ENCODE peak calls at places on chromosomes 7 and 10, in nine cellular contexts. One of them, this sample, is unnamed.

GRCh38 chr10:70560511-70560931 is 42.0 kb downstream of the PRF1 start:
- DNase-seq in HCT116: no peak
- DNase-seq in fibroblast of lung: no peak
- DNase-seq in PC-3: no peak
- DNase-seq in brain microvascular endothelial cell: no peak
- DNase-seq in cardiac fibroblast: no peak
- DNase-seq in kidney epithelial cell: no peak
- DNase-seq in epithelial cell of esophagus: no peak
- DNase-seq in lung: no peak
- DNase-seq in this sample: no peak

GRCh38 chr7:42237162-42237821 is at the start of gene GLI3:
- DNase-seq in HCT116: no peak
- DNase-seq in fibroblast of lung: peak; percentile 96
- DNase-seq in PC-3: peak; percentile 88
- DNase-seq in brain microvascular endothelial cell: peak; percentile 87
- DNase-seq in cardiac fibroblast: peak; percentile 96
- DNase-seq in kidney epithelial cell: peak; percentile 56
- DNase-seq in epithelial cell of esophagus: peak; percentile 93
- DNase-seq in lung: peak; percentile 80
- DNase-seq in this sample: peak; percentile 95

GRCh38 chr10:48480397-48481374 is 124.2 kb downstream of the ARHGAP22 start:
- DNase-seq in HCT116: no peak
- DNase-seq in fibroblast of lung: peak; percentile 15
- DNase-seq in PC-3: no peak
- DNase-seq in brain microvascular endothelial cell: no peak
- DNase-seq in cardiac fibroblast: peak; percentile 29
- DNase-seq in kidney epithelial cell: no peak
- DNase-seq in epithelial cell of esophagus: no peak
- DNase-seq in lung: no peak
- DNase-seq in this sample: no peak

GRCh38 chr10:78458983-78459638 is 425.4 kb downstream of the RPS24 start:
- DNase-seq in HCT116: no peak
- DNase-seq in fibroblast of lung: peak; percentile 52
- DNase-seq in PC-3: peak; percentile 100
- DNase-seq in brain microvascular endothelial cell: peak; percentile 78
- DNase-seq in cardiac fibroblast: peak; percentile 73
- DNase-seq in kidney epithelial cell: peak; percentile 57
- DNase-seq in epithelial cell of esophagus: peak; percentile 38
- DNase-seq in lung: no peak
- DNase-seq in this sample: peak; percentile 16

GRCh38 chr7:75967573-75967997 is 26.8 kb downstream of the TMEM120A start:
- DNase-seq in HCT116: no peak
- DNase-seq in fibroblast of lung: peak; percentile 66
- DNase-seq in PC-3: no peak
- DNase-seq in brain microvascular endothelial cell: no peak
- DNase-seq in cardiac fibroblast: peak; percentile 32
- DNase-seq in kidney epithelial cell: no peak
- DNase-seq in epithelial cell of esophagus: no peak
- DNase-seq in lung: no peak
- DNase-seq in this sample: no peak

GRCh38 chr10:492896-493295 is 196.6 kb downstream of the DIP2C start:
- DNase-seq in HCT116: no peak
- DNase-seq in fibroblast of lung: no peak
- DNase-seq in PC-3: no peak
- DNase-seq in brain microvascular endothelial cell: no peak
- DNase-seq in cardiac fibroblast: no peak
- DNase-seq in kidney epithelial cell: no peak
- DNase-seq in epithelial cell of esophagus: no peak
- DNase-seq in lung: no peak
- DNase-seq in this sample: no peak

GRCh38 chr7:19572566-19572965 is 136.3 kb downstream of the POLR1F start:
- DNase-seq in HCT116: no peak
- DNase-seq in fibroblast of lung: no peak
- DNase-seq in PC-3: no peak
- DNase-seq in brain microvascular endothelial cell: peak; percentile 62
- DNase-seq in cardiac fibroblast: peak; percentile 65
- DNase-seq in kidney epithelial cell: no peak
- DNase-seq in epithelial cell of esophagus: no peak
- DNase-seq in lung: no peak
- DNase-seq in this sample: no peak

GRCh38 chr7:41873781-41874180 is 170.9 kb upstream of the INHBA start:
- DNase-seq in HCT116: no peak
- DNase-seq in fibroblast of lung: no peak
- DNase-seq in PC-3: no peak
- DNase-seq in brain microvascular endothelial cell: no peak
- DNase-seq in cardiac fibroblast: no peak
- DNase-seq in kidney epithelial cell: no peak
- DNase-seq in epithelial cell of esophagus: no peak
- DNase-seq in lung: no peak
- DNase-seq in this sample: no peak

GRCh38 chr10:15311885-15312280 is 59.2 kb downstream of the FAM171A1 start:
- DNase-seq in HCT116: no peak
- DNase-seq in fibroblast of lung: no peak
- DNase-seq in PC-3: no peak
- DNase-seq in brain microvascular endothelial cell: no peak
- DNase-seq in cardiac fibroblast: no peak
- DNase-seq in kidney epithelial cell: no peak
- DNase-seq in epithelial cell of esophagus: no peak
- DNase-seq in lung: no peak
- DNase-seq in this sample: no peak

GRCh38 chr7:1193593-1194424 is 33.8 kb upstream of the ZFAND2A start:
- DNase-seq in HCT116: peak; percentile 40
- DNase-seq in fibroblast of lung: peak; percentile 41
- DNase-seq in PC-3: peak; percentile 77
- DNase-seq in brain microvascular endothelial cell: no peak
- DNase-seq in cardiac fibroblast: peak; percentile 61
- DNase-seq in kidney epithelial cell: no peak
- DNase-seq in epithelial cell of esophagus: peak; percentile 61
- DNase-seq in lung: no peak
- DNase-seq in this sample: peak; percentile 67

GRCh38 chr7:111159426-111159825 is 68.5 kb downstream of the LRRN3 start:
- DNase-seq in HCT116: no peak
- DNase-seq in fibroblast of lung: peak; percentile 22
- DNase-seq in PC-3: peak; percentile 17
- DNase-seq in brain microvascular endothelial cell: no peak
- DNase-seq in cardiac fibroblast: no peak
- DNase-seq in kidney epithelial cell: peak; percentile 7
- DNase-seq in epithelial cell of esophagus: peak; percentile 48
- DNase-seq in lung: no peak
- DNase-seq in this sample: peak; percentile 36

GRCh38 chr7:5620459-5620881 is 161.0 kb downstream of the RNF216 start:
- DNase-seq in HCT116: no peak
- DNase-seq in fibroblast of lung: no peak
- DNase-seq in PC-3: no peak
- DNase-seq in brain microvascular endothelial cell: no peak
- DNase-seq in cardiac fibroblast: no peak
- DNase-seq in kidney epithelial cell: no peak
- DNase-seq in epithelial cell of esophagus: no peak
- DNase-seq in lung: no peak
- DNase-seq in this sample: no peak

GRCh38 chr7:115477193-115477651 is 553.3 kb downstream of the TFEC start:
- DNase-seq in HCT116: no peak
- DNase-seq in fibroblast of lung: peak; percentile 38
- DNase-seq in PC-3: no peak
- DNase-seq in brain microvascular endothelial cell: no peak
- DNase-seq in cardiac fibroblast: peak; percentile 24
- DNase-seq in kidney epithelial cell: no peak
- DNase-seq in epithelial cell of esophagus: peak; percentile 4
- DNase-seq in lung: no peak
- DNase-seq in this sample: no peak

GRCh38 chr7:96221888-96222287 is 100.0 kb downstream of the SLC25A13 start:
- DNase-seq in HCT116: no peak
- DNase-seq in fibroblast of lung: no peak
- DNase-seq in PC-3: no peak
- DNase-seq in brain microvascular endothelial cell: no peak
- DNase-seq in cardiac fibroblast: no peak
- DNase-seq in kidney epithelial cell: no peak
- DNase-seq in epithelial cell of esophagus: no peak
- DNase-seq in lung: no peak
- DNase-seq in this sample: no peak

DNA sequence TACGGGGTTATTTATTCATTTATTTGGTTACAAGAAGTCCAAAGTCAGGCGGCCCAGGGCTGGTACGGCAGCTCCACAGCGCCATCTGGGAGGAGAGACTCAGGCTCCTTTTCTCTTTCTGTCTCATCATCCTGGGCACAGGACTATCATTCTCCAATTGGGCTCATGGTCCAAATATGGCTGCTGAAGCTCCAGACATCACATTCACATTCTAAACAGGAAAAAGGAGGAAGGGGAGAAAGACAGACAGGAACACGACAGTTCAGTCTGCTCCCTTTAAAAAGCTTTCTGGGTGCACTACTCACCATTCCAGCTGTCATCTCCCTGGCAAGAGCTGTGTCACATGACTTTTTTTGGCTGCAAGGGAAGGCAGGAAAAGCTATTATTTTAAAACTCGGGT is 74.4 kb upstream of the PDZD8 start:
- DNase-seq in HCT116: peak; percentile 44
- DNase-seq in fibroblast of lung: no peak
- DNase-seq in PC-3: peak; percentile 27
- DNase-seq in brain microvascular endothelial cell: no peak
- DNase-seq in cardiac fibroblast: no peak
- DNase-seq in kidney epithelial cell: no peak
- DNase-seq in epithelial cell of esophagus: no peak
- DNase-seq in lung: no peak
- DNase-seq in this sample: no peak
- TF ChIP-seq CTCF in HCT116: peak; percentile 86
- TF ChIP-seq CTCF in fibroblast of lung: peak; percentile 4
- TF ChIP-seq CTCF in PC-3: peak; percentile 59
- TF ChIP-seq CTCF in brain microvascular endothelial cell: peak; percentile 30
- TF ChIP-seq CTCF in cardiac fibroblast: peak; percentile 14
- TF ChIP-seq CTCF in kidney epithelial cell: no peak
- TF ChIP-seq CTCF in epithelial cell of esophagus: peak; percentile 18
- TF ChIP-seq CTCF in lung: no peak
- TF ChIP-seq CTCF in this sample: no peak

DNA sequence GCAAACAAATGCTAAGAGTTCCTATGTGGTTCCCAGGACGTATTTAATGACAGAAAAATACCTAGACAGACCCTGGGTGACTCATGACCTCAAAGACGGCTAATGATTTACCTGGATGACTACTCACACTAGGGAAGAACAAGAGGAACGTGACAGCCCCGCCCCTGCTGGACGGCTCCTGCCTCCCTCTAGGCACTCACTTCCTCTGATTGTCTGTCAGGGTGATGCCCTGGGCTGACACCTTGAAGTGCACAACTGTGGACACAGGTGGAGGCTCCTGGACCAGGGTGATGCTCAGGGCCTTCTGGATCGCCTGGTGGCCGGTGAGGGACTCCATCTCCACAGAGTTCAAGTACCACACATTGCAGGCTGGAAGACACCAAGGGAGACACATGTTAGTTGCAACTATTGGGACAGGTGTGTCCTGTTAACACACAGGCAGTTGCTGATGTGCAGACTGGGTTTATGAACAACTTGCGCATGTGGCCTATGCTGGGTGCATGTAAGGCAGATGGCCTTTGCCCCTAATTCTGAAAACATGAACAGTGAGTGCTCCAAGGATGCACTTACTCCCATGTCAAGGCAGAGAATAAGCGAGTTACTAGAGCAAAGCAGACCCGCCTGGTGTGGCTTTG is 298.3 kb downstream of the TNS3 start:
- DNase-seq in HCT116: peak; percentile 56
- DNase-seq in fibroblast of lung: no peak
- DNase-seq in PC-3: peak; percentile 77
- DNase-seq in brain microvascular endothelial cell: no peak
- DNase-seq in cardiac fibroblast: no peak
- DNase-seq in kidney epithelial cell: peak; percentile 93
- DNase-seq in epithelial cell of esophagus: peak; percentile 84
- DNase-seq in lung: no peak
- DNase-seq in this sample: peak; percentile 58
- TF ChIP-seq CTCF in HCT116: peak; percentile 1
- TF ChIP-seq CTCF in fibroblast of lung: no peak
- TF ChIP-seq CTCF in PC-3: no peak
- TF ChIP-seq CTCF in brain microvascular endothelial cell: no peak
- TF ChIP-seq CTCF in cardiac fibroblast: no peak
- TF ChIP-seq CTCF in kidney epithelial cell: peak; percentile 2
- TF ChIP-seq CTCF in epithelial cell of esophagus: no peak
- TF ChIP-seq CTCF in lung: no peak
- TF ChIP-seq CTCF in this sample: no peak

GRCh38 chr10:87861566-87861952 is 1.8 kb downstream of the KLLN start:
- DNase-seq in HCT116: no peak
- DNase-seq in fibroblast of lung: peak; percentile 87
- DNase-seq in PC-3: peak; percentile 84
- DNase-seq in brain microvascular endothelial cell: peak; percentile 67
- DNase-seq in cardiac fibroblast: peak; percentile 92
- DNase-seq in kidney epithelial cell: no peak
- DNase-seq in epithelial cell of esophagus: peak; percentile 94
- DNase-seq in lung: peak; percentile 79
- DNase-seq in this sample: peak; percentile 91
- TF ChIP-seq CTCF in HCT116: no peak
- TF ChIP-seq CTCF in fibroblast of lung: no peak
- TF ChIP-seq CTCF in PC-3: no peak
- TF ChIP-seq CTCF in brain microvascular endothelial cell: peak; percentile 52
- TF ChIP-seq CTCF in cardiac fibroblast: no peak
- TF ChIP-seq CTCF in kidney epithelial cell: peak; percentile 27
- TF ChIP-seq CTCF in epithelial cell of esophagus: no peak
- TF ChIP-seq CTCF in lung: no peak
- TF ChIP-seq CTCF in this sample: no peak

DNA sequence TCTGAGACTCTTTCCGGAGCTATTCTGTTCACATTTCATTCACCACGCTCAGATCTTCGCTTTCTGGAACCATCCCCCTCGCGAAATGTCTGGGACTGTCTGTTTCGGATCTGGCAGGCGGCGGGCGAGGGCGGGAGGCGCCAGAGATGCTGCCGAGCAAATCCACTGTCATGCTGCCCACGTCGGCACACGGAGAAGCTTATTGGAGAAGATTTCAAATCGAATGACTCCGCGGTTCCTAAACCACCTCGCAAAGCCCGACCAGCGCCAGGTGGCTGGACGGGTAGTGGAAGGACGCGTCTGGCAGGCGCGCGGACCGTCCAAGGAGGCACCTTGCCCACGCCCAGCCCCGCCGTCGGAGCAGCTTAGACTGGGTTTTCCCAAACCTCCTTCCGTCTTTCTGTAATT is 1.6 kb upstream of the OSBPL3 start:
- DNase-seq in HCT116: no peak
- DNase-seq in fibroblast of lung: peak; percentile 43
- DNase-seq in PC-3: peak; percentile 58
- DNase-seq in brain microvascular endothelial cell: peak; percentile 46
- DNase-seq in cardiac fibroblast: peak; percentile 49
- DNase-seq in kidney epithelial cell: no peak
- DNase-seq in epithelial cell of esophagus: peak; percentile 78
- DNase-seq in lung: peak; percentile 41
- DNase-seq in this sample: peak; percentile 68
- TF ChIP-seq CTCF in HCT116: no peak
- TF ChIP-seq CTCF in fibroblast of lung: no peak
- TF ChIP-seq CTCF in PC-3: no peak
- TF ChIP-seq CTCF in brain microvascular endothelial cell: no peak
- TF ChIP-seq CTCF in cardiac fibroblast: no peak
- TF ChIP-seq CTCF in kidney epithelial cell: no peak
- TF ChIP-seq CTCF in epithelial cell of esophagus: no peak
- TF ChIP-seq CTCF in lung: no peak
- TF ChIP-seq CTCF in this sample: no peak